ENCODE peak calls at places on chromosome 5, in four cellular contexts. Y, W, M and N are unnamed samples.

GRCh38 chr5:62977641-62978040 is 399.0 kb downstream of the LRRC70 start:
- DNase-seq in M (peak), W (no peak), Y (no peak), N (no peak)

GRCh38 chr5:115551415-115551814 is 6.8 kb upstream of the FEM1C start:
- DNase-seq in M (no peak), W (no peak), Y (no peak), N (peak)

GRCh38 chr5:6692906-6693305 is 20.3 kb upstream of the TENT4A start:
- DNase-seq in Y (no peak), W (no peak), M (no peak), N (no peak)

GRCh38 chr5:39138892-39139291 is 64.7 kb upstream of the RICTOR start:
- DNase-seq in Y (no peak), M (no peak), W (peak), N (peak)

GRCh38 chr5:67144183-67144639 is 52.4 kb downstream of the CD180 start:
- DNase-seq in M (no peak), Y (no peak), W (no peak), N (no peak)

GRCh38 chr5:35309365-35310130 is 79.3 kb upstream of the PRLR start:
- DNase-seq in M (no peak), W (no peak), Y (no peak), N (no peak)

GRCh38 chr5:115379622-115380344 is 83.3 kb upstream of the CCDC112 start:
- DNase-seq in M (no peak), Y (no peak), W (peak), N (no peak)

GRCh38 chr5:175689147-175689991 is 31.5 kb downstream of the HRH2 start:
- DNase-seq in W (peak), Y (no peak), M (peak), N (no peak)

GRCh38 chr5:114883675-114884074 is 286.0 kb downstream of the TRIM36 start:
- DNase-seq in W (no peak), Y (no peak), M (no peak), N (no peak)

GRCh38 chr5:6829150-6829784 is 116.0 kb downstream of the TENT4A start:
- DNase-seq in M (no peak), W (no peak), Y (peak), N (peak)

GRCh38 chr5:73825736-73826135 is 199.7 kb downstream of the ARHGEF28 start:
- DNase-seq in M (no peak), Y (no peak), W (no peak), N (no peak)

GRCh38 chr5:532521-533242 is 8.4 kb upstream of the SLC9A3 start:
- DNase-seq in W (no peak), M (no peak), Y (no peak), N (no peak)

GRCh38 chr5:83464261-83464660 is 7.3 kb upstream of the VCAN start:
- DNase-seq in W (no peak), Y (no peak), M (no peak), N (no peak)

GRCh38 chr5:140131967-140132409 is 6.3 kb downstream of the IGIP start:
- DNase-seq in M (no peak), W (peak), Y (no peak), N (peak)

GRCh38 chr5:102453716-102454115 is 45.1 kb downstream of the SLCO6A1 start:
- DNase-seq in Y (no peak), M (no peak), W (no peak), N (no peak)

GRCh38 chr5:127568166-127568565 is 50.7 kb downstream of the PRRC1 start:
- DNase-seq in Y (no peak), M (no peak), W (no peak), N (no peak)

GRCh38 chr5:148125641-148126040 is 42.7 kb upstream of the SPINK14 start:
- DNase-seq in M (no peak), Y (no peak), W (peak), N (no peak)

GRCh38 chr5:81626524-81626923 is 124.4 kb downstream of the SSBP2 start:
- DNase-seq in M (no peak), W (peak), Y (no peak), N (peak)

GRCh38 chr5:54807421-54807820 is 178.0 kb downstream of the ESM1 start:
- DNase-seq in M (no peak), Y (no peak), W (peak), N (peak)

GRCh38 chr5:61402970-61403369 is 70.9 kb downstream of the ZSWIM6 start:
- DNase-seq in M (no peak), W (no peak), Y (no peak), N (peak)

GRCh38 chr5:107248065-107248695 is 422.6 kb downstream of the EFNA5 start:
- DNase-seq in Y (peak), M (peak), W (peak), N (peak)

GRCh38 chr5:8316608-8317007 is 447.7 kb downstream of the MTRR start:
- DNase-seq in M (no peak), Y (no peak), W (no peak), N (no peak)

GRCh38 chr5:59107692-59108091 is 524.8 kb downstream of the RAB3C start:
- DNase-seq in Y (no peak), W (peak), M (no peak), N (peak)

GRCh38 chr5:149497357-149497756 is 53.9 kb downstream of the CSNK1A1 start:
- DNase-seq in M (no peak), W (peak), Y (no peak), N (peak)

GRCh38 chr5:119322948-119323629 is 32.7 kb upstream of the TNFAIP8 start:
- DNase-seq in W (no peak), M (no peak), Y (no peak), N (peak)

GRCh38 chr5:112594060-112594850 is 143.4 kb upstream of the APC start:
- DNase-seq in M (peak), W (no peak), Y (no peak), N (peak)

GRCh38 chr5:99441235-99441634 is 512.4 kb upstream of the CHD1 start:
- DNase-seq in Y (no peak), M (no peak), W (no peak), N (no peak)

GRCh38 chr5:76733049-76733417 is 17.1 kb downstream of the F2R start:
- DNase-seq in Y (no peak), W (no peak), M (no peak), N (no peak)